ENCODE peak calls at places on chromosomes 7 and 10, in six cellular contexts. One of them, this sample, is unnamed.

GRCh38 chr10:131841669-131842139 is 59.1 kb upstream of the PPP2R2D start:
- DNase-seq in GM12878: no peak
- DNase-seq in tibial nerve: no peak
- DNase-seq in ovary: no peak
- DNase-seq in adrenal gland: peak
- DNase-seq in A549: no peak
- DNase-seq in this sample: no peak

GRCh38 chr7:8258166-8258565 is 3.8 kb downstream of the ICA1 start:
- DNase-seq in GM12878: no peak
- DNase-seq in tibial nerve: no peak
- DNase-seq in ovary: no peak
- DNase-seq in adrenal gland: no peak
- DNase-seq in A549: no peak
- DNase-seq in this sample: no peak

GRCh38 chr7:96224682-96225081 is 97.2 kb downstream of the SLC25A13 start:
- DNase-seq in GM12878: no peak
- DNase-seq in tibial nerve: no peak
- DNase-seq in ovary: no peak
- DNase-seq in adrenal gland: no peak
- DNase-seq in A549: no peak
- DNase-seq in this sample: no peak

GRCh38 chr7:29345590-29345989 is 151.0 kb downstream of the CHN2 start:
- DNase-seq in GM12878: no peak
- DNase-seq in tibial nerve: no peak
- DNase-seq in ovary: no peak
- DNase-seq in adrenal gland: peak
- DNase-seq in A549: no peak
- DNase-seq in this sample: no peak

GRCh38 chr7:152527610-152528032 is 91.8 kb upstream of the KMT2C start:
- DNase-seq in GM12878: no peak
- DNase-seq in tibial nerve: no peak
- DNase-seq in ovary: no peak
- DNase-seq in adrenal gland: peak
- DNase-seq in A549: no peak
- DNase-seq in this sample: no peak

GRCh38 chr7:128197586-128197985 is 43.5 kb upstream of the LEP start:
- DNase-seq in GM12878: no peak
- DNase-seq in tibial nerve: no peak
- DNase-seq in ovary: no peak
- DNase-seq in adrenal gland: no peak
- DNase-seq in A549: no peak
- DNase-seq in this sample: no peak

GRCh38 chr7:37429435-37429791 is 19.3 kb downstream of the ELMO1 start:
- DNase-seq in GM12878: no peak
- DNase-seq in tibial nerve: no peak
- DNase-seq in ovary: no peak
- DNase-seq in adrenal gland: no peak
- DNase-seq in A549: no peak
- DNase-seq in this sample: no peak

GRCh38 chr10:129861776-129862530 is 102.1 kb downstream of the EBF3 start:
- DNase-seq in GM12878: no peak
- DNase-seq in tibial nerve: peak
- DNase-seq in ovary: no peak
- DNase-seq in adrenal gland: no peak
- DNase-seq in A549: no peak
- DNase-seq in this sample: no peak

GRCh38 chr10:35447693-35448407 is 111.5 kb downstream of the CCNY start:
- DNase-seq in GM12878: no peak
- DNase-seq in tibial nerve: no peak
- DNase-seq in ovary: no peak
- DNase-seq in adrenal gland: peak
- DNase-seq in A549: peak
- DNase-seq in this sample: no peak

GRCh38 chr7:11726251-11727155 is 105.5 kb downstream of the THSD7A start:
- DNase-seq in GM12878: no peak
- DNase-seq in tibial nerve: peak
- DNase-seq in ovary: no peak
- DNase-seq in adrenal gland: no peak
- DNase-seq in A549: no peak
- DNase-seq in this sample: no peak

GRCh38 chr7:65979583-65980477 is 2.2 kb downstream of the GUSB start:
- DNase-seq in GM12878: no peak
- DNase-seq in tibial nerve: no peak
- DNase-seq in ovary: no peak
- DNase-seq in adrenal gland: no peak
- DNase-seq in A549: no peak
- DNase-seq in this sample: no peak

GRCh38 chr7:158388928-158389327 is 198.7 kb downstream of the PTPRN2 start:
- DNase-seq in GM12878: no peak
- DNase-seq in tibial nerve: no peak
- DNase-seq in ovary: no peak
- DNase-seq in adrenal gland: no peak
- DNase-seq in A549: no peak
- DNase-seq in this sample: no peak

GRCh38 chr10:43817368-43817767 is 168.7 kb upstream of the ZNF32 start:
- DNase-seq in GM12878: no peak
- DNase-seq in tibial nerve: no peak
- DNase-seq in ovary: no peak
- DNase-seq in adrenal gland: no peak
- DNase-seq in A549: no peak
- DNase-seq in this sample: no peak

GRCh38 chr10:78388331-78389050 is 354.8 kb downstream of the RPS24 start:
- DNase-seq in GM12878: no peak
- DNase-seq in tibial nerve: no peak
- DNase-seq in ovary: no peak
- DNase-seq in adrenal gland: no peak
- DNase-seq in A549: no peak
- DNase-seq in this sample: no peak

GRCh38 chr10:7551891-7552731 is 114.7 kb downstream of the ITIH5 start:
- DNase-seq in GM12878: no peak
- DNase-seq in tibial nerve: no peak
- DNase-seq in ovary: no peak
- DNase-seq in adrenal gland: no peak
- DNase-seq in A549: no peak
- DNase-seq in this sample: no peak

GRCh38 chr10:103120546-103120945 is 72.5 kb downstream of the NT5C2 start:
- DNase-seq in GM12878: no peak
- DNase-seq in tibial nerve: no peak
- DNase-seq in ovary: no peak
- DNase-seq in adrenal gland: no peak
- DNase-seq in A549: no peak
- DNase-seq in this sample: no peak

GRCh38 chr7:465710-466400 is 53.8 kb downstream of the PDGFA start:
- DNase-seq in GM12878: no peak
- DNase-seq in tibial nerve: no peak
- DNase-seq in ovary: no peak
- DNase-seq in adrenal gland: peak
- DNase-seq in A549: no peak
- DNase-seq in this sample: no peak

GRCh38 chr10:13869295-13869664 is 282.5 kb downstream of the PRPF18 start:
- DNase-seq in GM12878: no peak
- DNase-seq in tibial nerve: no peak
- DNase-seq in ovary: no peak
- DNase-seq in adrenal gland: no peak
- DNase-seq in A549: no peak
- DNase-seq in this sample: no peak

GRCh38 chr10:13871698-13872280 is 285.0 kb downstream of the PRPF18 start:
- DNase-seq in GM12878: no peak
- DNase-seq in tibial nerve: no peak
- DNase-seq in ovary: no peak
- DNase-seq in adrenal gland: peak
- DNase-seq in A549: no peak
- DNase-seq in this sample: no peak

GRCh38 chr10:13872411-13872810 is 285.6 kb downstream of the PRPF18 start:
- DNase-seq in GM12878: no peak
- DNase-seq in tibial nerve: no peak
- DNase-seq in ovary: no peak
- DNase-seq in adrenal gland: no peak
- DNase-seq in A549: no peak
- DNase-seq in this sample: no peak

GRCh38 chr10:13871087-13871486 is 284.3 kb downstream of the PRPF18 start:
- DNase-seq in GM12878: no peak
- DNase-seq in tibial nerve: no peak
- DNase-seq in ovary: no peak
- DNase-seq in adrenal gland: no peak
- DNase-seq in A549: no peak
- DNase-seq in this sample: no peak

DNA sequence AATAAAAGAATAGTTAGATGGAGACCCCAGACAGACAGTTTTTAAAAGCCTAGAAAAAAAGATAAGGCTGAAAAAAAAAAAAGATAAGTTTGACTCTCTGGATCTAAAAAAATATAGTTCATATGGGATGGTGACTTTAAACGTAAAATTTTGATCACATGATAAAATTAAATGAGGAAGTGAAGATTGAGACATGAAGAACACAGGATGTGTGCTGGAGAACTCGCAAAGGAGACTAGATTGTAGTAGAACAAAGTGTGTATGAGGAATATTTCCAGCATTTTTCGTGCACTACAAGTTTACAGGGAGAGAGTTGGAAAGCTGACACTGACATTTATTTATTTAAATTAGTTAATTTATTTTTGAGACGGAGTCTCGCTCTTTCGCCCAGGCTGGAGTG is 286.4 kb downstream of the PRPF18 start:
- DNase-seq in GM12878: no peak
- DNase-seq in tibial nerve: no peak
- DNase-seq in ovary: no peak
- DNase-seq in adrenal gland: no peak
- DNase-seq in A549: no peak
- DNase-seq in this sample: no peak
- H3K27ac ChIP-seq in GM12878: no peak
- H3K27ac ChIP-seq in tibial nerve: peak
- H3K27ac ChIP-seq in ovary: no peak
- H3K27ac ChIP-seq in adrenal gland: peak
- H3K27ac ChIP-seq in A549: no peak
- H3K27ac ChIP-seq in this sample: peak

GRCh38 chr10:94197241-94197640 is 165.5 kb downstream of the NOC3L start:
- DNase-seq in GM12878: no peak
- DNase-seq in tibial nerve: no peak
- DNase-seq in ovary: no peak
- DNase-seq in adrenal gland: no peak
- DNase-seq in A549: no peak
- DNase-seq in this sample: no peak
- TF ChIP-seq POLR2A in GM12878: no peak
- TF ChIP-seq POLR2A in tibial nerve: no peak
- TF ChIP-seq POLR2A in ovary: no peak
- TF ChIP-seq POLR2A in adrenal gland: no peak
- TF ChIP-seq POLR2A in A549: no peak
- TF ChIP-seq POLR2A in this sample: no peak

GRCh38 chr7:43332193-43332796 is 219.8 kb downstream of the HECW1 start:
- DNase-seq in GM12878: no peak
- DNase-seq in tibial nerve: no peak
- DNase-seq in ovary: no peak
- DNase-seq in adrenal gland: no peak
- DNase-seq in A549: no peak
- DNase-seq in this sample: no peak
- H3K4me3 ChIP-seq in GM12878: no peak
- H3K4me3 ChIP-seq in tibial nerve: no peak
- H3K4me3 ChIP-seq in ovary: no peak
- H3K4me3 ChIP-seq in adrenal gland: no peak
- H3K4me3 ChIP-seq in A549: no peak
- H3K4me3 ChIP-seq in this sample: no peak

DNA sequence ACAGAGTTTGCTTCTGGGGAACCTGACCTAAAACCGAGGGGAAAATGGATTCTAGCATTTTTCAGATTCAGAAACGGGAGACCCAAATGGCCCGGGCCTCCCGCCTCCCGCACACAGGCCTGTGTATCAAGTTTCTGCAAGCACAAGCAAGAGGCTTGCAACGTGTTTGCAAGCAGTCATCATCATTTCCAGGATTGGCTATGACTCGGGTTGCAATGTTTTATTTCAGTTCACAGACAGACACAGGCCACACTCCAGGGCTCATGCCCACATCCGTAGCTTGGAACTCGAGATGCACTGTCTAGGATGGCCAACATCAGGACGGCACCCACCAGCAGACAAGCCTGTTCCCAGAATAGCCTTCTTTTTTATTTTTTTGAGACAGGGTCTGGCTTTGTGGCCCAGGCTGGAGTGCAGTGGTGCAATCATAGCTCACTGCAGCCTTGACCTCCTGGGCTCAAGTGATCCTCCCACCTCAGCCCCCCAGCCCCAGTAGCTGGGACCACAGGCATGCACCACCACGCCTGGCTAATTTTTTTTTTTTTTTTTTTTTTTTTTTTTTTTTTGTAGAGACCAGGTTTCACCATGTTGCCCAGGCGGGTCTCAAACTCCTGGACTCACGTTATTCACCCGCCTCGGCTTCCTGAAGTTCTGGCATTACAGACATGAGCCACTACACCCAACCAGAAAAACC is 68.1 kb upstream of the FOXK1 start:
- DNase-seq in GM12878: no peak
- DNase-seq in tibial nerve: no peak
- DNase-seq in ovary: no peak
- DNase-seq in adrenal gland: no peak
- DNase-seq in A549: no peak
- DNase-seq in this sample: no peak
- H3K27ac ChIP-seq in GM12878: no peak
- H3K27ac ChIP-seq in tibial nerve: no peak
- H3K27ac ChIP-seq in ovary: peak
- H3K27ac ChIP-seq in adrenal gland: peak
- H3K27ac ChIP-seq in A549: no peak
- H3K27ac ChIP-seq in this sample: peak

GRCh38 chr10:79904671-79905321 is 44.1 kb downstream of the SFTPD start:
- DNase-seq in GM12878: no peak
- DNase-seq in tibial nerve: peak
- DNase-seq in ovary: peak
- DNase-seq in adrenal gland: peak
- DNase-seq in A549: no peak
- DNase-seq in this sample: no peak
- TF ChIP-seq POLR2A in GM12878: no peak
- TF ChIP-seq POLR2A in tibial nerve: no peak
- TF ChIP-seq POLR2A in ovary: no peak
- TF ChIP-seq POLR2A in adrenal gland: no peak
- TF ChIP-seq POLR2A in A549: no peak
- TF ChIP-seq POLR2A in this sample: no peak

GRCh38 chr10:109914966-109915365 is 8.3 kb downstream of the XPNPEP1 start:
- DNase-seq in GM12878: peak
- DNase-seq in tibial nerve: no peak
- DNase-seq in ovary: no peak
- DNase-seq in adrenal gland: no peak
- DNase-seq in A549: peak
- DNase-seq in this sample: no peak
- H3K4me3 ChIP-seq in GM12878: no peak
- H3K4me3 ChIP-seq in tibial nerve: no peak
- H3K4me3 ChIP-seq in ovary: no peak
- H3K4me3 ChIP-seq in adrenal gland: no peak
- H3K4me3 ChIP-seq in A549: no peak
- H3K4me3 ChIP-seq in this sample: no peak

This sample was measured in esophagus muscularis mucosa.